ENCODE peak calls at places on chromosomes 4 and X, in seven cellular contexts. J, F, X, P, T, Y and K are unnamed samples.

GRCh38 chr4:8451440-8452182 is 11.0 kb downstream of the TRMT44 start:
- DNase-seq in J (no peak), F (no peak), X (no peak), P (no peak), T (no peak), Y (no peak), K (no peak)

GRCh38 chrX:123835661-123836371 is 24.0 kb upstream of the XIAP start:
- DNase-seq in J (no peak), F (no peak), X (no peak), P (no peak), T (no peak), Y (peak; percentile 74), K (no peak)

GRCh38 chrX:103607385-103608304 is at the start of gene TCEAL3:
- DNase-seq in J (peak; percentile 45), F (no peak), X (peak; percentile 69), P (no peak), T (peak; percentile 63), Y (no peak), K (peak; percentile 23)

GRCh38 chr4:8674311-8674885 is 81.8 kb downstream of the CPZ start:
- DNase-seq in J (no peak), F (no peak), X (no peak), P (no peak), T (no peak), Y (no peak), K (no peak)

GRCh38 chr4:86036729-86037128 is 323.1 kb downstream of the MAPK10 start:
- DNase-seq in J (no peak), F (no peak), X (no peak), P (no peak), T (no peak), Y (no peak), K (no peak)

GRCh38 chr4:2667428-2667827 is 88.7 kb downstream of the TNIP2 start:
- DNase-seq in J (no peak), F (no peak), X (no peak), P (no peak), T (no peak), Y (no peak), K (no peak)

GRCh38 chrX:132692066-132692465 is 203.2 kb upstream of the MBNL3 start:
- DNase-seq in J (peak; percentile 24), F (no peak), X (peak; percentile 30), P (no peak), T (no peak), Y (no peak), K (no peak)

GRCh38 chr4:185836268-185837084 is 24.5 kb upstream of the SORBS2 start:
- DNase-seq in J (no peak), F (no peak), X (no peak), P (no peak), T (peak; percentile 29), Y (no peak), K (no peak)

GRCh38 chr4:168832746-168833575 is 177.1 kb downstream of the CBR4 start:
- DNase-seq in J (peak; percentile 56), F (no peak), X (peak; percentile 38), P (peak; percentile 21), T (peak; percentile 57), Y (no peak), K (peak; percentile 53)

GRCh38 chr4:151555151-151555945 is 146.4 kb downstream of the FHIP1A start:
- DNase-seq in J (no peak), F (no peak), X (no peak), P (no peak), T (no peak), Y (no peak), K (no peak)

GRCh38 chr4:21544410-21544809 is 404.2 kb downstream of the KCNIP4 start:
- DNase-seq in J (no peak), F (no peak), X (no peak), P (no peak), T (peak; percentile 88), Y (no peak), K (no peak)

GRCh38 chr4:38073596-38074234 is 113.5 kb downstream of the PTTG2 start:
- DNase-seq in J (no peak), F (no peak), X (no peak), P (no peak), T (no peak), Y (no peak), K (no peak)

GRCh38 chrX:120365320-120365719 is 3.4 kb downstream of the ATP1B4 start:
- DNase-seq in J (peak; percentile 20), F (peak; percentile 6), X (peak; percentile 48), P (peak; percentile 74), T (peak; percentile 71), Y (peak; percentile 1), K (peak; percentile 38)

GRCh38 chr4:31089815-31090214 is 369.6 kb downstream of the PCDH7 start:
- DNase-seq in J (peak; percentile 24), F (no peak), X (peak; percentile 42), P (peak; percentile 9), T (peak; percentile 51), Y (peak; percentile 42), K (peak; percentile 67)

GRCh38 chrX:118254611-118255010 is 91.3 kb upstream of the WDR44 start:
- DNase-seq in J (peak; percentile 64), F (no peak), X (no peak), P (peak; percentile 58), T (peak; percentile 66), Y (peak; percentile 37), K (no peak)

GRCh38 chrX:100979881-100980607 is 10.5 kb downstream of the ARL13A start:
- DNase-seq in J (no peak), F (no peak), X (no peak), P (no peak), T (no peak), Y (no peak), K (no peak)

GRCh38 chr4:54614094-54614493 is 43.7 kb upstream of the KIT start:
- DNase-seq in J (no peak), F (no peak), X (no peak), P (no peak), T (no peak), Y (no peak), K (no peak)

GRCh38 chrX:119516157-119516702 is 48.0 kb downstream of the SLC25A5 start:
- DNase-seq in J (no peak), F (no peak), X (no peak), P (peak; percentile 91), T (peak; percentile 72), Y (peak; percentile 44), K (peak; percentile 19)

GRCh38 chr4:8610858-8611610 is 18.5 kb downstream of the CPZ start:
- DNase-seq in J (no peak), F (no peak), X (peak; percentile 40), P (no peak), T (no peak), Y (no peak), K (peak; percentile 42)

GRCh38 chr4:88054909-88055308 is 47.5 kb downstream of the PKD2 start:
- DNase-seq in J (no peak), F (no peak), X (no peak), P (peak; percentile 46), T (peak; percentile 46), Y (peak; percentile 30), K (peak; percentile 29)